ENCODE peak calls at places on chromosomes 2 and 18, in six cellular contexts. T is foreskin keratinocyte, J is progenitor cell of endocrine pancreas, P is B cell, M is PC-9, O is astrocyte of the spinal cord. U is an unnamed sample.
A peak's percentile ranks its signal among the peaks of the same experiment; 100 is the strongest.

GRCh38 chr2:237122214-237122666 is 36.6 kb downstream of the COPS8 start:
- DNase-seq in T (no peak), J (peak; percentile 41), P (no peak), M (peak; percentile 67), O (peak; percentile 79), U (peak; percentile 78)

GRCh38 chr2:201208563-201209252 is 25.8 kb downstream of the CASP10 start:
- DNase-seq in T (no peak), J (no peak), P (peak; percentile 50), M (no peak), O (no peak), U (no peak)

GRCh38 chr18:29012874-29013273 is 835.9 kb upstream of the CDH2 start:
- DNase-seq in T (no peak), J (no peak), P (no peak), M (no peak), O (no peak), U (no peak)

GRCh38 chr18:54119524-54120019 is 104.9 kb downstream of the MBD2 start:
- DNase-seq in T (no peak), J (no peak), P (peak; percentile 14), M (peak; percentile 2), O (peak; percentile 72), U (peak; percentile 19)

GRCh38 chr2:6986251-6986893 is 69.2 kb downstream of the RNF144A start:
- DNase-seq in T (no peak), J (peak; percentile 11), P (no peak), M (no peak), O (peak; percentile 39), U (peak; percentile 23)

GRCh38 chr2:231987088-231987788 is 25.7 kb downstream of the DIS3L2 start:
- DNase-seq in T (no peak), J (no peak), P (no peak), M (no peak), O (peak; percentile 16), U (no peak)

GRCh38 chr2:145593991-145594702 is 1074.2 kb upstream of the ZEB2 start:
- DNase-seq in T (peak; percentile 75), J (no peak), P (no peak), M (peak; percentile 51), O (peak; percentile 85), U (no peak)

GRCh38 chr2:240917684-240918257 is 11.6 kb downstream of the CROCC2 start:
- DNase-seq in T (no peak), J (no peak), P (no peak), M (peak; percentile 4), O (no peak), U (no peak)

GRCh38 chr2:164014068-164014577 is 278.3 kb upstream of the FIGN start:
- DNase-seq in T (no peak), J (no peak), P (no peak), M (no peak), O (peak; percentile 32), U (no peak)

GRCh38 chr2:188292446-188293239 is 969 bp downstream of the GULP1 start:
- DNase-seq in T (no peak), J (peak; percentile 51), P (no peak), M (peak; percentile 71), O (peak; percentile 83), U (peak; percentile 69)

GRCh38 chr2:238644095-238645081 is 203.5 kb upstream of the TWIST2 start:
- DNase-seq in T (peak; percentile 34), J (no peak), P (no peak), M (peak; percentile 69), O (peak; percentile 76), U (no peak)

GRCh38 chr2:20091305-20091991 is 40.0 kb upstream of the LAPTM4A start:
- DNase-seq in T (peak; percentile 76), J (no peak), P (peak; percentile 9), M (no peak), O (peak; percentile 90), U (no peak)

GRCh38 chr18:74290831-74291770 is 662 bp downstream of the CYB5A start:
- DNase-seq in T (peak; percentile 41), J (peak; percentile 69), P (no peak), M (peak; percentile 73), O (no peak), U (no peak)

GRCh38 chr2:5576015-5576414 is 116.2 kb upstream of the SOX11 start:
- DNase-seq in T (no peak), J (no peak), P (no peak), M (no peak), O (no peak), U (no peak)

GRCh38 chr18:11689972-11690570 is 1.0 kb downstream of the GNAL start:
- DNase-seq in T (no peak), J (no peak), P (no peak), M (no peak), O (peak; percentile 10), U (no peak)

GRCh38 chr2:222319576-222320440 is 21.0 kb upstream of the PAX3 start:
- DNase-seq in T (no peak), J (no peak), P (peak; percentile 55), M (peak; percentile 61), O (no peak), U (no peak)

GRCh38 chr18:58995663-58996062 is 131.0 kb downstream of the ZNF532 start:
- DNase-seq in T (no peak), J (no peak), P (no peak), M (no peak), O (no peak), U (no peak)

GRCh38 chr2:74201596-74201995 is 3.2 kb downstream of the MTHFD2 start:
- DNase-seq in T (no peak), J (no peak), P (no peak), M (no peak), O (no peak), U (no peak)

GRCh38 chr18:28834889-28835288 is 658.0 kb upstream of the CDH2 start:
- DNase-seq in T (peak; percentile 57), J (no peak), P (no peak), M (peak; percentile 22), O (peak; percentile 76), U (no peak)

GRCh38 chr2:213015387-213016165 is 135.8 kb downstream of the IKZF2 start:
- DNase-seq in T (no peak), J (no peak), P (no peak), M (no peak), O (no peak), U (no peak)

GRCh38 chr2:4635289-4635688 is 931.9 kb downstream of the DCDC2C start:
- DNase-seq in T (no peak), J (no peak), P (no peak), M (no peak), O (no peak), U (no peak)

GRCh38 chr2:136363921-136364320 is 246.0 kb upstream of the CXCR4 start:
- DNase-seq in T (no peak), J (no peak), P (no peak), M (no peak), O (peak; percentile 36), U (no peak)

GRCh38 chr18:24271381-24272331 is 126.0 kb downstream of the OSBPL1A start:
- DNase-seq in T (peak; percentile 50), J (peak; percentile 74), P (peak; percentile 69), M (peak; percentile 67), O (peak; percentile 83), U (peak; percentile 73)

GRCh38 chr2:237496428-237496827 is 9.4 kb downstream of the MLPH start:
- DNase-seq in T (no peak), J (no peak), P (no peak), M (no peak), O (no peak), U (no peak)

GRCh38 chr2:10305715-10306114 is 3.0 kb downstream of the HPCAL1 start:
- DNase-seq in T (no peak), J (no peak), P (no peak), M (peak; percentile 41), O (no peak), U (peak; percentile 22)

GRCh38 chr2:96739633-96740428 is at the start of gene LMAN2L:
- DNase-seq in T (peak; percentile 88), J (peak; percentile 90), P (peak; percentile 87), M (peak; percentile 95), O (peak; percentile 98), U (peak; percentile 92)
- TF ChIP-seq CTCF in T (peak; percentile 17), J (no peak), P (no peak), M (no peak), O (no peak), U (no peak)

GRCh38 chr2:217108575-217109027 is 248.7 kb upstream of the TNP1 start:
- DNase-seq in T (no peak), J (no peak), P (no peak), M (no peak), O (no peak), U (no peak)

GRCh38 chr2:217105733-217106649 is 246.1 kb upstream of the TNP1 start:
- DNase-seq in T (peak; percentile 95), J (no peak), P (no peak), M (peak; percentile 79), O (peak; percentile 89), U (no peak)

GRCh38 chr2:217107480-217107879 is 247.6 kb upstream of the TNP1 start:
- DNase-seq in T (no peak), J (no peak), P (no peak), M (no peak), O (no peak), U (no peak)

GRCh38 chr2:217108086-217108485 is 248.2 kb upstream of the TNP1 start:
- DNase-seq in T (no peak), J (no peak), P (no peak), M (no peak), O (no peak), U (no peak)

GRCh38 chr2:217106650-217107014 is 246.8 kb upstream of the TNP1 start:
- DNase-seq in T (peak; percentile 35), J (no peak), P (no peak), M (no peak), O (peak; percentile 24), U (no peak)
- TF ChIP-seq CTCF in T (peak; percentile 78), J (peak; percentile 49), P (no peak), M (peak; percentile 64), O (peak; percentile 66), U (peak; percentile 50)

GRCh38 chr18:37521500-37522465 is 43.8 kb downstream of the CELF4 start:
- DNase-seq in T (no peak), J (no peak), P (no peak), M (no peak), O (no peak), U (no peak)

GRCh38 chr18:37520508-37520907 is 45.1 kb downstream of the CELF4 start:
- DNase-seq in T (no peak), J (no peak), P (no peak), M (no peak), O (no peak), U (no peak)

GRCh38 chr18:37525302-37525585 is 40.4 kb downstream of the CELF4 start:
- DNase-seq in T (no peak), J (no peak), P (no peak), M (no peak), O (no peak), U (no peak)

GRCh38 chr18:37524139-37524538 is 41.5 kb downstream of the CELF4 start:
- DNase-seq in T (no peak), J (no peak), P (no peak), M (no peak), O (no peak), U (no peak)

GRCh38 chr18:37524546-37525301 is 40.9 kb downstream of the CELF4 start:
- DNase-seq in T (no peak), J (peak; percentile 22), P (no peak), M (no peak), O (no peak), U (peak; percentile 27)
- TF ChIP-seq CTCF in T (no peak), J (peak; percentile 17), P (no peak), M (no peak), O (no peak), U (no peak)

DNA sequence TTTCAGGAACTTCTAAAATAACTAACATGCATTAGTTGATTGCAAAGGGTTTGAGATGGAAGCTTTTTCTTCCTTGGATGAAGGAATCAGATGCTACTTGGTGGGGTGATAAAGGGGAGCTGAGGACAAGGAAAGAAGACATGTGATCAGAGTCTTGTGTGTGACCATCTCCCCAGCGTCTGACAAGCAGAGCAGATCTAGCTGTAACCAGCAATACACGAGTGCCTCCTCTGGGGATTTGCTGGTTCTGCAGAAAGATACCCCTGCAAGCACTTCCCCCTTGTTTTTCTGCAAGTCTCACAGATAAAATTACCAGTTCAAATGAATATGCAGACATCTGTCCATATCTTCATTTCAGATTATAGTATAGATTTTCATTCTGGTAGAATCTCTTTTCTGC is 2.7 kb downstream of the CDH7 start:
- DNase-seq in T (no peak), J (peak; percentile 30), P (no peak), M (no peak), O (peak; percentile 43), U (peak; percentile 53)
- TF ChIP-seq CTCF in T (peak; percentile 28), J (peak; percentile 78), P (no peak), M (peak; percentile 56), O (peak; percentile 52), U (peak; percentile 49)

U was measured in endothelial cell.